ENCODE peak calls at places on chromosomes 11 and 22, in five cellular contexts. X, T, V, G and J are unnamed samples.

GRCh38 chr11:117908959-117909610 is 20.1 kb downstream of the TMPRSS13 start:
- DNase-seq in G (no peak), X (no peak), V (no peak), T (no peak), J (no peak)

GRCh38 chr11:9265211-9266131 is at the start of gene DENND5A:
- DNase-seq in V (peak), X (peak), G (peak), T (peak), J (peak)

GRCh38 chr11:1263036-1263435 is 40.2 kb downstream of the MUC5B start:
- DNase-seq in G (no peak), X (no peak), T (no peak), V (no peak), J (no peak)

GRCh38 chr22:37904572-37905533 is 1.2 kb upstream of the MICALL1 start:
- DNase-seq in T (no peak), X (peak), V (peak), G (no peak), J (no peak)

GRCh38 chr22:19196841-19197612 is 18.5 kb upstream of the SLC25A1 start:
- DNase-seq in V (no peak), T (no peak), X (no peak), G (no peak), J (no peak)

GRCh38 chr22:37162221-37163095 is 12.7 kb upstream of the IL2RB start:
- DNase-seq in G (no peak), T (peak), V (no peak), X (no peak), J (peak)

GRCh38 chr11:64564947-64565889 is 25.8 kb upstream of the SLC22A12 start:
- DNase-seq in G (peak), T (no peak), V (no peak), X (no peak), J (no peak)

GRCh38 chr11:44112083-44112865 is 16.8 kb downstream of the EXT2 start:
- DNase-seq in X (peak), G (no peak), V (no peak), T (no peak), J (no peak)

GRCh38 chr22:27577570-27577969 is 224.0 kb downstream of the MN1 start:
- DNase-seq in T (no peak), V (no peak), G (no peak), X (no peak), J (no peak)

GRCh38 chr11:128900468-128900867 is 9.3 kb downstream of the KCNJ5 start:
- DNase-seq in V (no peak), X (no peak), G (no peak), T (no peak), J (no peak)

GRCh38 chr11:620201-620600 is 4.5 kb upstream of the IRF7 start:
- DNase-seq in G (no peak), V (no peak), X (no peak), T (no peak), J (no peak)

GRCh38 chr11:1116104-1116503 is 41.4 kb downstream of the MUC2 start:
- DNase-seq in X (no peak), G (no peak), T (no peak), V (no peak), J (no peak)

GRCh38 chr11:116037851-116038250 is 533.6 kb upstream of the CADM1 start:
- DNase-seq in V (no peak), T (peak), G (no peak), X (no peak), J (no peak)

GRCh38 chr11:126371595-126371994 is 16.1 kb downstream of the ST3GAL4 start:
- DNase-seq in T (no peak), V (no peak), G (no peak), X (no peak), J (no peak)

GRCh38 chr11:6618117-6619020 is 853 bp downstream of the TPP1 start:
- DNase-seq in X (peak), G (no peak), V (peak), T (peak), J (peak)

GRCh38 chr11:62601114-62601363 is 626 bp downstream of the MTA2 start:
- DNase-seq in X (no peak), G (no peak), V (no peak), T (peak), J (no peak)

GRCh38 chr11:122170815-122171475 is 54.9 kb upstream of the BLID start:
- DNase-seq in G (no peak), T (no peak), X (peak), V (peak), J (no peak)

GRCh38 chr11:101974255-101974654 is 57.9 kb upstream of the ANGPTL5 start:
- DNase-seq in T (no peak), V (no peak), G (no peak), X (peak), J (no peak)

GRCh38 chr11:36469063-36469462 is 41.0 kb downstream of the TRAF6 start:
- DNase-seq in G (peak), T (no peak), X (peak), V (peak), J (no peak)

GRCh38 chr11:102139081-102139498 is 28.8 kb downstream of the YAP1 start:
- DNase-seq in V (peak), G (no peak), X (peak), T (no peak), J (no peak)

GRCh38 chr11:83895516-83895915 is 609.3 kb upstream of the CCDC90B start:
- DNase-seq in X (no peak), T (no peak), G (no peak), V (no peak), J (no peak)

GRCh38 chr11:102640946-102641345 is 15.8 kb upstream of the MMP20 start:
- DNase-seq in V (no peak), G (no peak), T (no peak), X (no peak), J (no peak)

GRCh38 chr22:48870436-48870835 is 957.2 kb downstream of the BRD1 start:
- DNase-seq in X (no peak), G (no peak), T (no peak), V (no peak), J (no peak)

GRCh38 chr22:32684148-32684821 is 117.2 kb upstream of the TIMP3 start:
- DNase-seq in V (no peak), X (no peak), T (no peak), G (no peak), J (no peak)

GRCh38 chr22:39129081-39129480 is 23.4 kb downstream of the CBX7 start:
- DNase-seq in X (no peak), V (no peak), T (no peak), G (no peak), J (no peak)

GRCh38 chr11:19326499-19326898 is 85.8 kb upstream of the E2F8 start:
- DNase-seq in X (peak), T (no peak), V (no peak), G (no peak), J (no peak)

GRCh38 chr11:119340335-119341221 is at the start of gene C1QTNF5:
- DNase-seq in G (peak), X (peak), T (no peak), V (no peak), J (no peak)

GRCh38 chr11:2776351-2777061 is 76.7 kb upstream of the KCNQ1OT1 start:
- DNase-seq in T (no peak), V (no peak), X (no peak), G (peak), J (no peak)

GRCh38 chr22:21697866-21698265 is 32.1 kb downstream of the PPIL2 start:
- DNase-seq in G (no peak), T (no peak), V (no peak), X (peak), J (no peak)

GRCh38 chr22:46635756-46636155 is 15.6 kb downstream of the GRAMD4 start:
- DNase-seq in G (peak), T (no peak), X (no peak), V (no peak), J (no peak)

GRCh38 chr22:33380789-33381530 is 322.8 kb upstream of the SYN3 start:
- DNase-seq in T (no peak), X (peak), G (no peak), V (peak), J (no peak)

GRCh38 chr11:132111781-132112380 is 741.5 kb downstream of the NTM start:
- DNase-seq in T (no peak), X (peak), V (no peak), G (no peak), J (no peak)

GRCh38 chr11:130677486-130678153 is 229.2 kb downstream of the ADAMTS15 start:
- DNase-seq in X (peak), G (peak), V (peak), T (no peak), J (no peak)

GRCh38 chr22:29142116-29142515 is 63.6 kb upstream of the EMID1 start:
- DNase-seq in X (no peak), G (no peak), V (no peak), T (no peak), J (no peak)